ENCODE peak calls at places on chromosome 18, in five cellular contexts. One of them, this sample, is unnamed.

GRCh38 chr18:56637897-56638231 is 528 bp downstream of the TXNL1 start:
- DNase-seq in fibroblast of the conjunctiva: no peak
- DNase-seq in B cell: no peak
- DNase-seq in GM23338: peak; percentile 49
- DNase-seq in fibroblast of lung: peak; percentile 4
- DNase-seq in this sample: no peak

GRCh38 chr18:49206717-49207116 is 253.7 kb downstream of the DYM start:
- DNase-seq in fibroblast of lung: peak; percentile 12
- DNase-seq in fibroblast of the conjunctiva: no peak
- DNase-seq in B cell: no peak
- DNase-seq in GM23338: no peak
- DNase-seq in this sample: no peak

GRCh38 chr18:741931-742512 is 29.6 kb upstream of the ENOSF1 start:
- DNase-seq in fibroblast of the conjunctiva: peak; percentile 47
- DNase-seq in GM23338: peak; percentile 53
- DNase-seq in B cell: peak; percentile 22
- DNase-seq in fibroblast of lung: peak; percentile 72
- DNase-seq in this sample: peak; percentile 17

GRCh38 chr18:770583-770961 is 41.5 kb downstream of the YES1 start:
- DNase-seq in fibroblast of the conjunctiva: no peak
- DNase-seq in B cell: no peak
- DNase-seq in GM23338: no peak
- DNase-seq in fibroblast of lung: no peak
- DNase-seq in this sample: no peak

GRCh38 chr18:394997-395383 is 105.5 kb downstream of the COLEC12 start:
- DNase-seq in GM23338: no peak
- DNase-seq in fibroblast of lung: peak; percentile 56
- DNase-seq in fibroblast of the conjunctiva: peak; percentile 94
- DNase-seq in B cell: no peak
- DNase-seq in this sample: no peak

GRCh38 chr18:59232309-59233016 is 12.5 kb downstream of the GRP start:
- DNase-seq in fibroblast of lung: no peak
- DNase-seq in GM23338: peak; percentile 80
- DNase-seq in B cell: no peak
- DNase-seq in fibroblast of the conjunctiva: no peak
- DNase-seq in this sample: no peak

GRCh38 chr18:62485684-62486083 is 37.1 kb upstream of the ZCCHC2 start:
- DNase-seq in fibroblast of the conjunctiva: no peak
- DNase-seq in GM23338: no peak
- DNase-seq in fibroblast of lung: peak; percentile 42
- DNase-seq in B cell: no peak
- DNase-seq in this sample: no peak

GRCh38 chr18:23658296-23658695 is 4.4 kb downstream of the ANKRD29 start:
- DNase-seq in fibroblast of lung: no peak
- DNase-seq in GM23338: no peak
- DNase-seq in B cell: no peak
- DNase-seq in fibroblast of the conjunctiva: no peak
- DNase-seq in this sample: no peak